ENCODE peak calls at places on chromosomes 1 and 21, in seven cellular contexts. T, N, V, A, S, D and Y are unnamed samples.

GRCh38 chr1:116909511-116910378 is at the start of gene PTGFRN:
- DNase-seq in T (peak; percentile 35), N (no peak), V (peak; percentile 7), A (peak; percentile 75), S (peak; percentile 49), D (peak; percentile 82), Y (peak; percentile 76)

GRCh38 chr1:41920658-41921057 is 1.9 kb upstream of the HIVEP3 start:
- DNase-seq in T (no peak), N (no peak), V (no peak), A (no peak), S (no peak), D (no peak), Y (no peak)

GRCh38 chr1:166908942-166909341 is 32.9 kb upstream of the TADA1 start:
- DNase-seq in T (no peak), N (no peak), V (no peak), A (no peak), S (no peak), D (no peak), Y (no peak)

GRCh38 chr1:25530348-25531081 is 12.9 kb upstream of the LDLRAP1 start:
- DNase-seq in T (no peak), N (no peak), V (no peak), A (no peak), S (no peak), D (no peak), Y (no peak)

GRCh38 chr1:41416552-41417334 is 55.5 kb downstream of the FOXO6 start:
- DNase-seq in T (peak; percentile 70), N (peak; percentile 55), V (no peak), A (peak; percentile 71), S (peak; percentile 77), D (peak; percentile 73), Y (peak; percentile 76)

GRCh38 chr1:99527078-99527477 is 118.8 kb upstream of the PALMD start:
- DNase-seq in T (no peak), N (no peak), V (no peak), A (no peak), S (no peak), D (no peak), Y (no peak)

GRCh38 chr1:207847116-207847515 is 63.8 kb downstream of the CD34 start:
- DNase-seq in T (no peak), N (no peak), V (no peak), A (no peak), S (peak; percentile 15), D (no peak), Y (no peak)

GRCh38 chr1:26786437-26787380 is 1.0 kb upstream of the PIGV start:
- DNase-seq in T (no peak), N (peak; percentile 42), V (peak; percentile 35), A (peak; percentile 66), S (peak; percentile 69), D (peak; percentile 35), Y (peak; percentile 72)

GRCh38 chr21:42351626-42352432 is 1.0 kb upstream of the TFF2 start:
- DNase-seq in T (no peak), N (no peak), V (no peak), A (no peak), S (no peak), D (no peak), Y (no peak)

GRCh38 chr1:116628448-116628847 is 39.1 kb downstream of the IGSF3 start:
- DNase-seq in T (no peak), N (no peak), V (no peak), A (no peak), S (no peak), D (no peak), Y (no peak)

GRCh38 chr1:227919916-227920315 is 27.8 kb downstream of the WNT9A start:
- DNase-seq in T (no peak), N (no peak), V (no peak), A (no peak), S (no peak), D (no peak), Y (no peak)

GRCh38 chr1:163104405-163105099 is 35.4 kb downstream of the RGS4 start:
- DNase-seq in T (no peak), N (no peak), V (no peak), A (no peak), S (no peak), D (no peak), Y (no peak)

GRCh38 chr1:7616076-7616833 is 154.8 kb upstream of the VAMP3 start:
- DNase-seq in T (peak; percentile 25), N (peak; percentile 21), V (no peak), A (peak; percentile 59), S (no peak), D (peak; percentile 58), Y (peak; percentile 65)

GRCh38 chr1:167207940-167208623 is 12.6 kb upstream of the POU2F1 start:
- DNase-seq in T (no peak), N (no peak), V (no peak), A (no peak), S (no peak), D (no peak), Y (no peak)

GRCh38 chr1:40416709-40417108 is 33.6 kb upstream of the ZFP69B start:
- DNase-seq in T (no peak), N (no peak), V (no peak), A (no peak), S (no peak), D (no peak), Y (no peak)

GRCh38 chr1:58779837-58780585 is 3.8 kb downstream of the JUN start:
- DNase-seq in T (no peak), N (no peak), V (no peak), A (no peak), S (no peak), D (peak; percentile 80), Y (peak; percentile 29)

GRCh38 chr1:200048244-200048643 is 20.7 kb downstream of the NR5A2 start:
- DNase-seq in T (no peak), N (no peak), V (no peak), A (no peak), S (no peak), D (no peak), Y (no peak)

GRCh38 chr1:24112381-24113169 is 640 bp upstream of the MYOM3 start:
- DNase-seq in T (peak; percentile 25), N (peak; percentile 67), V (peak; percentile 61), A (peak; percentile 83), S (peak; percentile 65), D (peak; percentile 82), Y (peak; percentile 34)

GRCh38 chr1:15956150-15956549 is 19.8 kb downstream of the ZBTB17 start:
- DNase-seq in T (no peak), N (no peak), V (no peak), A (no peak), S (no peak), D (no peak), Y (no peak)

GRCh38 chr1:205283270-205284147 is 38.0 kb downstream of the NUAK2 start:
- DNase-seq in T (no peak), N (peak; percentile 85), V (no peak), A (no peak), S (no peak), D (no peak), Y (no peak)
- H3K27ac ChIP-seq in T (peak overlapping the region; percentile 99), N (peak overlapping the region; percentile 97), V (no peak overlapping the region), A (peak overlapping the region; percentile 72), S (peak overlapping the region; percentile 54), D (no peak overlapping the region), Y (no peak overlapping the region)

GRCh38 chr1:92192246-92192645 is 25.5 kb upstream of the C1orf146 start:
- DNase-seq in T (no peak), N (no peak), V (no peak), A (no peak), S (no peak), D (no peak), Y (no peak)
- TF ChIP-seq CTCF in T (no peak), N (no peak), V (no peak), A (no peak), S (no peak), D (no peak), Y (no peak)

GRCh38 chr1:33316601-33317000 is 4.3 kb downstream of the A3GALT2 start:
- DNase-seq in T (no peak), N (no peak), V (no peak), A (peak; percentile 9), S (no peak), D (no peak), Y (no peak)

GRCh38 chr1:33310702-33311101 is 10.2 kb downstream of the A3GALT2 start:
- DNase-seq in T (no peak), N (no peak), V (no peak), A (no peak), S (no peak), D (no peak), Y (no peak)

GRCh38 chr1:33311706-33312412 is 9.0 kb downstream of the A3GALT2 start:
- DNase-seq in T (no peak), N (no peak), V (no peak), A (no peak), S (no peak), D (no peak), Y (no peak)

GRCh38 chr1:33314371-33314893 is 6.5 kb downstream of the A3GALT2 start:
- DNase-seq in T (no peak), N (no peak), V (no peak), A (no peak), S (no peak), D (no peak), Y (no peak)

GRCh38 chr1:33312413-33312749 is 8.5 kb downstream of the A3GALT2 start:
- DNase-seq in T (no peak), N (no peak), V (no peak), A (peak; percentile 23), S (no peak), D (no peak), Y (no peak)
- H3K27ac ChIP-seq in T (no peak overlapping the region), N (no peak overlapping the region), V (no peak overlapping the region), A (no peak overlapping the region), S (no peak overlapping the region), D (no peak overlapping the region), Y (no peak overlapping the region)

GRCh38 chr1:64378826-64379225 is 91.1 kb upstream of the CACHD1 start:
- DNase-seq in T (no peak), N (no peak), V (no peak), A (no peak), S (no peak), D (no peak), Y (peak; percentile 36)
- TF ChIP-seq CTCF in T (peak; percentile 27), N (no peak), V (no peak), A (peak; percentile 9), S (no peak), D (no peak), Y (peak; percentile 58)